ENCODE peak calls at places on chromosome 17, in six cellular contexts. One of them, this sample, is unnamed.

GRCh38 chr17:49104511-49105074 is 28.0 kb upstream of the B4GALNT2 start:
- DNase-seq in right atrium auricular region: no peak
- DNase-seq in colonic mucosa: no peak
- DNase-seq in A549: no peak
- DNase-seq in ascending aorta: no peak
- DNase-seq in GM23338: no peak
- DNase-seq in this sample: no peak

GRCh38 chr17:20095366-20096080 is 86.4 kb downstream of the SPECC1 start:
- DNase-seq in right atrium auricular region: peak
- DNase-seq in colonic mucosa: no peak
- DNase-seq in A549: peak
- DNase-seq in ascending aorta: peak
- DNase-seq in GM23338: peak
- DNase-seq in this sample: no peak

GRCh38 chr17:7260601-7261376 is 1.5 kb downstream of the CLDN7 start:
- DNase-seq in right atrium auricular region: no peak
- DNase-seq in colonic mucosa: peak
- DNase-seq in A549: no peak
- DNase-seq in ascending aorta: no peak
- DNase-seq in GM23338: peak
- DNase-seq in this sample: peak

GRCh38 chr17:37488009-37488604 is 1.6 kb upstream of the DUSP14 start:
- DNase-seq in right atrium auricular region: no peak
- DNase-seq in colonic mucosa: no peak
- DNase-seq in A549: peak
- DNase-seq in ascending aorta: no peak
- DNase-seq in GM23338: peak
- DNase-seq in this sample: peak

GRCh38 chr17:44256671-44257070 is 11.3 kb downstream of the SLC4A1 start:
- DNase-seq in right atrium auricular region: no peak
- DNase-seq in colonic mucosa: no peak
- DNase-seq in A549: no peak
- DNase-seq in ascending aorta: no peak
- DNase-seq in GM23338: no peak
- DNase-seq in this sample: no peak

GRCh38 chr17:69581061-69581955 is 166.8 kb downstream of the MAP2K6 start:
- DNase-seq in right atrium auricular region: no peak
- DNase-seq in colonic mucosa: no peak
- DNase-seq in A549: no peak
- DNase-seq in ascending aorta: no peak
- DNase-seq in GM23338: peak
- DNase-seq in this sample: no peak

GRCh38 chr17:29066053-29066452 is 23.1 kb downstream of the PIPOX start:
- DNase-seq in right atrium auricular region: no peak
- DNase-seq in colonic mucosa: no peak
- DNase-seq in A549: no peak
- DNase-seq in ascending aorta: no peak
- DNase-seq in GM23338: no peak
- DNase-seq in this sample: no peak

GRCh38 chr17:5631958-5632357 is 47.6 kb upstream of the NLRP1 start:
- DNase-seq in right atrium auricular region: no peak
- DNase-seq in colonic mucosa: no peak
- DNase-seq in A549: no peak
- DNase-seq in ascending aorta: no peak
- DNase-seq in GM23338: peak
- DNase-seq in this sample: no peak

GRCh38 chr17:61383689-61384201 is 15.9 kb upstream of the TBX2 start:
- DNase-seq in right atrium auricular region: no peak
- DNase-seq in colonic mucosa: no peak
- DNase-seq in A549: no peak
- DNase-seq in ascending aorta: no peak
- DNase-seq in GM23338: no peak
- DNase-seq in this sample: no peak

GRCh38 chr17:61405047-61405685 is 5.5 kb downstream of the TBX2 start:
- DNase-seq in right atrium auricular region: no peak
- DNase-seq in colonic mucosa: no peak
- DNase-seq in A549: no peak
- DNase-seq in ascending aorta: no peak
- DNase-seq in GM23338: peak
- DNase-seq in this sample: no peak

GRCh38 chr17:29615492-29616299 is 7.0 kb downstream of the CORO6 start:
- DNase-seq in right atrium auricular region: peak
- DNase-seq in colonic mucosa: peak
- DNase-seq in A549: peak
- DNase-seq in ascending aorta: peak
- DNase-seq in GM23338: peak
- DNase-seq in this sample: peak

GRCh38 chr17:42342242-42343008 is 45.8 kb downstream of the STAT3 start:
- DNase-seq in right atrium auricular region: no peak
- DNase-seq in colonic mucosa: no peak
- DNase-seq in A549: no peak
- DNase-seq in ascending aorta: no peak
- DNase-seq in GM23338: no peak
- DNase-seq in this sample: no peak

GRCh38 chr17:81865733-81866439 is 5.3 kb downstream of the ARHGDIA start:
- DNase-seq in right atrium auricular region: no peak
- DNase-seq in colonic mucosa: peak
- DNase-seq in A549: no peak
- DNase-seq in ascending aorta: no peak
- DNase-seq in GM23338: no peak
- DNase-seq in this sample: no peak

GRCh38 chr17:70804161-70804560 is 634.8 kb downstream of the KCNJ2 start:
- DNase-seq in right atrium auricular region: no peak
- DNase-seq in colonic mucosa: no peak
- DNase-seq in A549: no peak
- DNase-seq in ascending aorta: no peak
- DNase-seq in GM23338: no peak
- DNase-seq in this sample: no peak

GRCh38 chr17:37493249-37494027 is 3.7 kb downstream of the DUSP14 start:
- DNase-seq in right atrium auricular region: no peak
- DNase-seq in colonic mucosa: no peak
- DNase-seq in A549: no peak
- DNase-seq in ascending aorta: no peak
- DNase-seq in GM23338: no peak
- DNase-seq in this sample: no peak

GRCh38 chr17:8837438-8838075 is 29.9 kb downstream of the PIK3R6 start:
- DNase-seq in right atrium auricular region: peak
- DNase-seq in colonic mucosa: no peak
- DNase-seq in A549: no peak
- DNase-seq in ascending aorta: peak
- DNase-seq in GM23338: no peak
- DNase-seq in this sample: peak

GRCh38 chr17:65677932-65678331 is 116.5 kb upstream of the AXIN2 start:
- DNase-seq in right atrium auricular region: no peak
- DNase-seq in colonic mucosa: no peak
- DNase-seq in A549: no peak
- DNase-seq in ascending aorta: no peak
- DNase-seq in GM23338: no peak
- DNase-seq in this sample: no peak

GRCh38 chr17:77708049-77708448 is 250.5 kb upstream of the TNRC6C start:
- DNase-seq in right atrium auricular region: peak
- DNase-seq in colonic mucosa: peak
- DNase-seq in A549: no peak
- DNase-seq in ascending aorta: peak
- DNase-seq in GM23338: no peak
- DNase-seq in this sample: no peak

GRCh38 chr17:2207815-2208515 is 95.6 kb downstream of the SMG6 start:
- DNase-seq in right atrium auricular region: no peak
- DNase-seq in colonic mucosa: no peak
- DNase-seq in A549: no peak
- DNase-seq in ascending aorta: peak
- DNase-seq in GM23338: no peak
- DNase-seq in this sample: no peak

GRCh38 chr17:39208893-39209292 is 8.8 kb downstream of the RPL19 start:
- DNase-seq in right atrium auricular region: no peak
- DNase-seq in colonic mucosa: peak
- DNase-seq in A549: no peak
- DNase-seq in ascending aorta: no peak
- DNase-seq in GM23338: no peak
- DNase-seq in this sample: no peak
- H3K27ac ChIP-seq in right atrium auricular region: peak
- H3K27ac ChIP-seq in colonic mucosa: no peak
- H3K27ac ChIP-seq in A549: peak
- H3K27ac ChIP-seq in ascending aorta: peak
- H3K27ac ChIP-seq in GM23338: no peak
- H3K27ac ChIP-seq in this sample: peak

GRCh38 chr17:17502741-17503565 is 6.8 kb upstream of the RASD1 start:
- DNase-seq in right atrium auricular region: no peak
- DNase-seq in colonic mucosa: no peak
- DNase-seq in A549: no peak
- DNase-seq in ascending aorta: no peak
- DNase-seq in GM23338: no peak
- DNase-seq in this sample: no peak

GRCh38 chr17:17503566-17504130 is 7.5 kb upstream of the RASD1 start:
- DNase-seq in right atrium auricular region: no peak
- DNase-seq in colonic mucosa: no peak
- DNase-seq in A549: no peak
- DNase-seq in ascending aorta: no peak
- DNase-seq in GM23338: no peak
- DNase-seq in this sample: no peak

GRCh38 chr17:17499402-17500145 is 3.4 kb upstream of the RASD1 start:
- DNase-seq in right atrium auricular region: no peak
- DNase-seq in colonic mucosa: no peak
- DNase-seq in A549: no peak
- DNase-seq in ascending aorta: no peak
- DNase-seq in GM23338: no peak
- DNase-seq in this sample: no peak

GRCh38 chr17:17498606-17499301 is 2.6 kb upstream of the RASD1 start:
- DNase-seq in right atrium auricular region: no peak
- DNase-seq in colonic mucosa: no peak
- DNase-seq in A549: no peak
- DNase-seq in ascending aorta: no peak
- DNase-seq in GM23338: no peak
- DNase-seq in this sample: no peak

GRCh38 chr17:17500999-17501605 is 4.9 kb upstream of the RASD1 start:
- DNase-seq in right atrium auricular region: no peak
- DNase-seq in colonic mucosa: peak
- DNase-seq in A549: no peak
- DNase-seq in ascending aorta: no peak
- DNase-seq in GM23338: no peak
- DNase-seq in this sample: no peak
- TF ChIP-seq CTCF in right atrium auricular region: no peak
- TF ChIP-seq CTCF in colonic mucosa: no peak
- TF ChIP-seq CTCF in A549: no peak
- TF ChIP-seq CTCF in ascending aorta: no peak
- TF ChIP-seq CTCF in GM23338: peak
- TF ChIP-seq CTCF in this sample: no peak

DNA sequence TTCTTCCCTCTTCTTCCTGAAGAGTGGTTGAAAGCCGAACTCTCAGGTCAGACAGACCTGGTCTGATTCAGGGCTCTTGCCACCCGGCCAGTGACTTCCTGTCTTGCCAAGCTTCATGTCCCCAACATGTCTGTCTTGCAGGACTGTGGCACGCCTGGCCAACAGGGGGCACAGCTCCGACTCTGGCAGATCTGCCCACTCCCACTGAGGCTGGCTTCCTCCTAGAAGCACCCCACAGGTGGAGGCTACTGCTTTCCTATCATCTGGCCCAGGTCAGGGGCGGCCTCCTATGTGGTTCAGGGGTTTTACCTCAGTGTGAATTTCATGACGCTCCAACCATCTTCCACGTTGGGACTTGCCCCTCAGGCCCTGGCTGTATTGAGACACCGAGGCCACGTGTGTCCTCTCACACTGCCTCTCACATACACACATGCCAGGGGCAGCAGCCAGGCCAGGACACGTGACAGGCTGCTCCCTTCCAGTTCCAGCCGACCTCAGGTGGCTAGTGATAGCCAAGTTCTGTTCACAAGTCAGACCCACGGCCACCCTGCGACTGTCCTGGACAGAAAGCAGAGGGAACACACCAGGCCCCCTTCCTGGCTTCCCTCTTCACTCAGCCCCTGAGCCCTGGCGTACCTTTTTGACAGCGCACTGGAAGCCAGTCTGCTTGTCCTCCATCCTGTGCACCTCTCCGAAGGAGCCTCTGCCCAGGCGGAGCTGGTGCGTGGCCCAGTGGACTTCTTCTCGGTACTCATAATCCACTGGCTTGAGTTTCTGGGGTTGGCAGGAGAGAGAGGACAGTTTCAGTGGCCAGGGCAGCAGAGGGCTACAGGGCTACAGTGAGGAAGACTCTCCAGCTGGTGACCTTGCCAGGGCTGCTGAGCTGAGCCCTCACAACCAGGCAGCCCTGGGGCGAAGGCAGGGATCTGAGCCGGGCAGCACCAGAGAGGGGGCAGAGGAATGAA is 22.6 kb upstream of the SPATA32 start:
- DNase-seq in right atrium auricular region: no peak
- DNase-seq in colonic mucosa: no peak
- DNase-seq in A549: no peak
- DNase-seq in ascending aorta: no peak
- DNase-seq in GM23338: peak
- DNase-seq in this sample: no peak
- H3K27ac ChIP-seq in right atrium auricular region: peak
- H3K27ac ChIP-seq in colonic mucosa: no peak
- H3K27ac ChIP-seq in A549: peak
- H3K27ac ChIP-seq in ascending aorta: no peak
- H3K27ac ChIP-seq in GM23338: no peak
- H3K27ac ChIP-seq in this sample: no peak

GRCh38 chr17:66860204-66860603 is 25.3 kb downstream of the CACNG5 start:
- DNase-seq in right atrium auricular region: no peak
- DNase-seq in colonic mucosa: no peak
- DNase-seq in A549: no peak
- DNase-seq in ascending aorta: no peak
- DNase-seq in GM23338: no peak
- DNase-seq in this sample: no peak

GRCh38 chr17:66858182-66859083 is 23.5 kb downstream of the CACNG5 start:
- DNase-seq in right atrium auricular region: no peak
- DNase-seq in colonic mucosa: no peak
- DNase-seq in A549: no peak
- DNase-seq in ascending aorta: no peak
- DNase-seq in GM23338: no peak
- DNase-seq in this sample: no peak

GRCh38 chr17:66865151-66865550 is 30.2 kb downstream of the CACNG5 start:
- DNase-seq in right atrium auricular region: no peak
- DNase-seq in colonic mucosa: no peak
- DNase-seq in A549: no peak
- DNase-seq in ascending aorta: no peak
- DNase-seq in GM23338: no peak
- DNase-seq in this sample: no peak

DNA sequence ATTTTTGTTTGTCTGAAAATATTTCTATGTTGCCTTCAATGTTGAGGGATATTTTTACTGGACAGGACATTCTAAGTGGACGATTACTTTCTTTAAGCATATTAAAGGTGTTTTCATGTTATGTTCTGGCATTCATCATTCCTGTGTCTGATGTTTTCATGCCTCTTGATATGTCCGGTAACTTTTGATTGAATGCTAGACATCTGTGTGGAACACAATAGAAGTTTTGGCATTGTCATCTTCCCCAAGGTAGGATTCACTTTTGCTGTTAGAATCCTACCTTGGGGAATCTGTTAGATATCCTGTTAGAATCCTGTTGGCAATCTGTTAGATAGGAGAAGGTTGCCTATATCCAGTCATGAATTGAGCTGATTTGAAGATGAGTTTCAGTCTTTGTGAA is 28.9 kb downstream of the CACNG5 start:
- DNase-seq in right atrium auricular region: no peak
- DNase-seq in colonic mucosa: no peak
- DNase-seq in A549: no peak
- DNase-seq in ascending aorta: no peak
- DNase-seq in GM23338: no peak
- DNase-seq in this sample: no peak
- TF ChIP-seq CTCF in right atrium auricular region: no peak
- TF ChIP-seq CTCF in colonic mucosa: no peak
- TF ChIP-seq CTCF in A549: no peak
- TF ChIP-seq CTCF in ascending aorta: no peak
- TF ChIP-seq CTCF in GM23338: no peak
- TF ChIP-seq CTCF in this sample: no peak

This sample was measured in lung.